ENCODE peak calls at places on chromosomes 1 and 21, in six cellular contexts. B is neuronal stem cell, Q is fibroblast of lung, T is mesenchymal stem cell, Z is PC-9, W is HepG2. F is an unnamed sample.

GRCh38 chr1:22350987-22351756 is 100.5 kb upstream of the ZBTB40 start:
- DNase-seq in B (no peak), Q (no peak), T (no peak), Z (no peak), W (no peak), F (no peak)

GRCh38 chr1:158830904-158831507 is at the start of gene MNDA:
- DNase-seq in B (no peak), Q (no peak), T (no peak), Z (no peak), W (no peak), F (no peak)

GRCh38 chr21:24470852-24471251 is 1136.4 kb downstream of the MRPL39 start:
- DNase-seq in B (no peak), Q (no peak), T (no peak), Z (no peak), W (no peak), F (no peak)

GRCh38 chr1:31757204-31757679 is 6.9 kb downstream of the ADGRB2 start:
- DNase-seq in B (no peak), Q (no peak), T (no peak), Z (no peak), W (no peak), F (no peak)

GRCh38 chr1:234478152-234478480 is 863 bp downstream of the TARBP1 start:
- DNase-seq in B (no peak), Q (peak; percentile 47), T (no peak), Z (peak; percentile 78), W (peak; percentile 33), F (peak; percentile 80)

GRCh38 chr21:36325373-36326010 is 5.5 kb downstream of the MORC3 start:
- DNase-seq in B (no peak), Q (peak; percentile 68), T (no peak), Z (no peak), W (peak; percentile 42), F (peak; percentile 77)

GRCh38 chr1:230120949-230121381 is 53.9 kb downstream of the GALNT2 start:
- DNase-seq in B (no peak), Q (no peak), T (peak; percentile 44), Z (no peak), W (peak; percentile 51), F (peak; percentile 65)

GRCh38 chr1:41041866-41042265 is 20.3 kb upstream of the SLFNL1 start:
- DNase-seq in B (no peak), Q (peak; percentile 34), T (peak; percentile 49), Z (no peak), W (no peak), F (peak; percentile 45)

GRCh38 chr1:185788386-185788785 is 54.2 kb downstream of the HMCN1 start:
- DNase-seq in B (no peak), Q (no peak), T (no peak), Z (no peak), W (no peak), F (no peak)

GRCh38 chr1:62238507-62238906 is 43.9 kb downstream of the L1TD1 start:
- DNase-seq in B (no peak), Q (no peak), T (no peak), Z (no peak), W (no peak), F (no peak)

GRCh38 chr1:93979718-93980319 is 70.6 kb upstream of the GCLM start:
- DNase-seq in B (no peak), Q (peak; percentile 91), T (peak; percentile 60), Z (no peak), W (peak; percentile 93), F (peak; percentile 62)

GRCh38 chr1:75097686-75098085 is 36.5 kb upstream of the LHX8 start:
- DNase-seq in B (no peak), Q (peak; percentile 13), T (no peak), Z (no peak), W (no peak), F (peak; percentile 27)

GRCh38 chr1:75087278-75087677 is 46.9 kb upstream of the LHX8 start:
- DNase-seq in B (no peak), Q (peak; percentile 1), T (no peak), Z (no peak), W (no peak), F (no peak)

DNA sequence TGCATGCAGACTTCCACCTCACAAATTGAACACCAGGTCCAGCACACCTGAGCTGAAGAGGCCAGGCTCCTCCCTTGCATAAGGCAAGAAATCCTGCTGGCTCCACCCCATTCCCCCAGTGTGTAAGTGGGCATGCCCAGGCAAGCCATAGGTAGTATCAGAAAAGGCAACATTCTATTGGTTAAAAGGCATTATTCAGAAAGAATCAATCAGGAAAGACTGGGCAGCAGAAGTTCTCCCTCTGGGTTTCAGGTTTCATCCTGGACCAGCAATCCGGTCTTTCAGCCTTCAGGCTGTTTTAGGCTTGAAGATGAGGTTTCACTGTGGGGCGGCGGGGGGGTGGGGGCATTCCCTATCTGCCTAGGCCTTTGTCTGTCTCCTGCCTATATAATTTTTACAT is 42.0 kb upstream of the LHX8 start:
- DNase-seq in B (no peak), Q (no peak), T (no peak), Z (no peak), W (no peak), F (no peak)
- H2AFZ ChIP-seq in B (peak overlapping the region; percentile 59), Q (no peak overlapping the region), T (no peak overlapping the region), Z (no peak overlapping the region), W (no peak overlapping the region), F (no peak overlapping the region)

DNA sequence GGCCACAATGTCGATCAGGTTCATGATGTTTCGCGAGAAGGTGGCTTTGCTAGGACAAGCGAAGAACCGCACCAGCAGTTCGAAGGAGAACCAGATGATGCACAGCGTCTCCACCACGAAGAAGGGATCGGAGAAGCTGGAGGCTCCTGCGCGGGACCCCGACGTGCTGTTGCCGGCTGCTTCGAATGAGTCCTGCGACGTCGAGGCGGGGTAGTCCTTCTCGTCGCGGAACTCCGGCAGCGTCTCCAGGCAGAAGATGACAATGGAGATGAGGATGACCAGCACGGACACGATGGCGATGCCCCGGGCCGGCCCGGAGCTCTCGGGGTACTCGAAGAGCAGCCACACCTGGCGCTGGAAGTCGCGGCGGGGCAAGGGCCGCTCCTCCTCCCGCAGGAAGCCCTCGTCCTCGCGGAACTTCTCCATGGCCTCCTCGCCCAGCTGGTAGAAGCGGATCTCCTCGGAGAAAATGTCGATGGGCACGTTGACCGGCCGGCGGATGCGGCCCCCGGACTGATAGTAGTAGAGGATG is 869 bp downstream of the KCNA3 start:
- DNase-seq in B (no peak), Q (no peak), T (no peak), Z (no peak), W (no peak), F (no peak)
- H3K4me3 ChIP-seq in B (peak overlapping the region; percentile 79), Q (peak overlapping the region; percentile 29), T (peak overlapping the region; percentile 69), Z (no peak overlapping the region), W (no peak overlapping the region), F (no peak overlapping the region)

GRCh38 chr1:189606795-189607476 is 870.7 kb downstream of the BRINP3 start:
- DNase-seq in B (no peak), Q (peak; percentile 96), T (peak; percentile 14), Z (no peak), W (no peak), F (no peak)
- H2AFZ ChIP-seq in B (no peak overlapping the region), Q (no peak overlapping the region), T (no peak overlapping the region), Z (no peak overlapping the region), W (no peak overlapping the region), F (no peak overlapping the region)

DNA sequence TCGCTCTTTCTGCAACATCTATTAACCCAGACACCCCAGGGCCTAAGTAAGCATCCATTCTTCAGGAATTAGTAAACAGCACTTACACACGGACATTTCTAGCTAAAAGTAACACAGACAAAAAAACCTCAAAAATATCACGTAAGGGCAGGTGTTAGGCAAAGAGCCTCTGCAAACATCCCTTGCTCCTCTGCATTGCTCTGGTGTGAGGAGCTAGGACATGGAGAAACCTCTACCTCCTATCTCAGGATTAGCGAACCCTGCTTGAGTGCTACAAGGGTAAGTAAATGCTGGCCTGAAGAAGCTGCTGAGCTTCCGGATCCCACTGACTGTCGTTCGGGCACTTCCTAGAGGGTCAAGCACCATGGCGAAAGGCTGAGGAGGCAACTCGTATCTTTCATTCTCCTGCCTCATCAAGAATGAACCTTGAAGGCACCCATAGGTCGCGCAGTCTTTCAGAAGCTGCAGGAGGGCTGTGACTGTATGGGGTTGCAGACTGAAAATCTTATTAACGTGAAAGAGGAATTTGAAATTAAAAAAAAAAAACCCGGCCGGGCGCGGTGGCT is 2.1 kb downstream of the PTGER3 start:
- DNase-seq in B (no peak), Q (no peak), T (no peak), Z (no peak), W (no peak), F (no peak)
- H3K4me3 ChIP-seq in B (no peak overlapping the region), Q (no peak overlapping the region), T (peak overlapping the region; percentile 78), Z (no peak overlapping the region), W (no peak overlapping the region), F (no peak overlapping the region)

DNA sequence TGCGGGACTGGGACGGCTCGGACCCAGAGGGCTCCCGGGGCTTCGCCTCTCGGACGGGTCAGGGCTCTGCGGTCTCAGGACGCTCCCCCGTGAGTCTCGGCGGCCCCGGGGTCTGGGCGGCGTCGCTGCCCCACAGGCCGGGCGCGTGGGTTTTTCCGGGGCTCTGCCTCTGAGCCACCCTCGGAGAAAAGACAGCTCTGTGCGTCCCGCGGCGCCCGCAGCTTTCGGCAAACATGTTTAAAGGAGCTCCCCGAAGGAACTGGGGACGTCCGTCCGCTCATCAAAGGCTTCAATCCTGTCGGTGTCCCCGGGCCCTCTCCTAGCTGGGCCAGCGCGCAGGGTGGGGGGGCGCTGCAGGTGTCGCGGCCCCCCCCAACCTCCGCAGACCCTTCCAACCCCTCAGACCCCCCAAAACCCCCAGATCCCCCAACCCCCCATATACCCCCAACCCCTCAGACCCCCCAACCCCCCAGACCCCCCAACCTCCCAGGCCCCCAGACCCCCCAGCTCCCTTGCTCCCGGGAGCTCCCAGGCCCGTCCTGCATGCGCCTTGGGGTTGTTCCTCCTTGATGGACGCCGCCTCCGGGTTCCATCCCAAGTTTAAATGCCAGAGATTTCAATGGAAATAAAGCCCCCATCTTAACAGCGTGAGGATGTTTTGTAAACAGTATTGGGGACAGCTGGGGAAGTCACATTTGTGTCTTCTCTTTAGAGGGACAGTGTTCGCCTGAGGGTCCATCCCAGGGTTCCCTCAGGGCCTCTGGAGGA is 996 bp upstream of the C1orf159 start:
- DNase-seq in B (peak; percentile 26), Q (peak; percentile 16), T (peak; percentile 50), Z (no peak), W (no peak), F (peak; percentile 65)
- H2AFZ ChIP-seq in B (peak overlapping the region; percentile 93), Q (peak overlapping the region; percentile 23), T (peak overlapping the region; percentile 67), Z (peak overlapping the region; percentile 88), W (no peak overlapping the region), F (peak overlapping the region; percentile 62)

GRCh38 chr1:14599173-14599754 is 779 bp downstream of the KAZN start:
- DNase-seq in B (peak; percentile 48), Q (no peak), T (no peak), Z (no peak), W (no peak), F (peak; percentile 22)

GRCh38 chr1:14597343-14598006 is 1.0 kb upstream of the KAZN start:
- DNase-seq in B (peak; percentile 39), Q (peak; percentile 39), T (no peak), Z (no peak), W (no peak), F (no peak)

GRCh38 chr1:14596591-14596990 is 1.9 kb upstream of the KAZN start:
- DNase-seq in B (no peak), Q (no peak), T (no peak), Z (no peak), W (no peak), F (no peak)

GRCh38 chr1:14598498-14599172 is at the start of gene KAZN:
- DNase-seq in B (peak; percentile 74), Q (no peak), T (no peak), Z (no peak), W (no peak), F (peak; percentile 35)

GRCh38 chr1:14598007-14598497 is 433 bp upstream of the KAZN start:
- DNase-seq in B (no peak), Q (no peak), T (no peak), Z (no peak), W (no peak), F (no peak)
- H3K4me3 ChIP-seq in B (peak overlapping the region; percentile 92), Q (peak overlapping the region; percentile 51), T (peak overlapping the region; percentile 84), Z (no peak overlapping the region), W (no peak overlapping the region), F (no peak overlapping the region)

F was measured in GM23248.